ENCODE peak calls at places on chromosomes 6 and 20, in four cellular contexts. L is CD4-positive, CD25-positive, alpha-beta regulatory T cell; Z is tibial nerve; Q is brain microvascular endothelial cell. R is an unnamed sample.

GRCh38 chr6:142459267-142459666 is 157.5 kb downstream of the ADGRG6 start:
- DNase-seq in Z (no peak), Q (no peak), L (no peak), R (no peak)

GRCh38 chr6:159084493-159085091 is 39.8 kb upstream of the TAGAP start:
- DNase-seq in Q (no peak), L (no peak), Z (no peak), R (no peak)

GRCh38 chr6:34570066-34570833 is 14.1 kb upstream of the SPDEF start:
- DNase-seq in Q (no peak), Z (no peak), L (no peak), R (no peak)

GRCh38 chr6:10901751-10902150 is 14.9 kb downstream of the SYCP2L start:
- DNase-seq in L (peak; percentile 22), Q (no peak), Z (no peak), R (no peak)

GRCh38 chr6:6869084-6869483 is 238.7 kb upstream of the RREB1 start:
- DNase-seq in L (no peak), Z (no peak), Q (no peak), R (no peak)

GRCh38 chr6:40387871-40388264 is 199.3 kb downstream of the LRFN2 start:
- DNase-seq in Q (no peak), L (no peak), Z (peak; percentile 1), R (no peak)

GRCh38 chr6:35769211-35769610 is 7.2 kb upstream of the CLPSL2 start:
- DNase-seq in Z (no peak), Q (no peak), L (no peak), R (no peak)

GRCh38 chr20:17885544-17885943 is 83.0 kb downstream of the SNX5 start:
- DNase-seq in Z (peak; percentile 58), L (no peak), Q (no peak), R (no peak)

GRCh38 chr6:74091794-74092157 is 395.8 kb downstream of the CD109 start:
- DNase-seq in Q (no peak), Z (no peak), L (no peak), R (no peak)

GRCh38 chr6:110897433-110897832 is 22.8 kb downstream of the AMD1 start:
- DNase-seq in Z (no peak), Q (no peak), L (no peak), R (no peak)

GRCh38 chr6:91081452-91082067 is 494.7 kb upstream of the MAP3K7 start:
- DNase-seq in Z (peak; percentile 49), Q (peak; percentile 53), L (peak; percentile 29), R (no peak)

GRCh38 chr6:15519681-15520080 is 143.1 kb downstream of the DTNBP1 start:
- DNase-seq in L (no peak), Q (no peak), Z (no peak), R (no peak)

GRCh38 chr20:46011631-46012482 is 3.1 kb downstream of the MMP9 start:
- DNase-seq in Q (no peak), Z (no peak), L (peak; percentile 45), R (peak; percentile 69)

GRCh38 chr6:109612268-109612667 is 78.7 kb downstream of the AK9 start:
- DNase-seq in Z (no peak), Q (no peak), L (no peak), R (no peak)

GRCh38 chr20:45291526-45291925 is 15.1 kb upstream of the RBPJL start:
- DNase-seq in Z (no peak), L (no peak), Q (no peak), R (no peak)

GRCh38 chr6:129183039-129183438 is 300.1 kb downstream of the LAMA2 start:
- DNase-seq in Z (no peak), L (no peak), Q (no peak), R (no peak)

GRCh38 chr6:16635291-16635809 is 125.9 kb downstream of the ATXN1 start:
- DNase-seq in L (no peak), Z (no peak), Q (no peak), R (no peak)

GRCh38 chr6:16633961-16634360 is 127.3 kb downstream of the ATXN1 start:
- DNase-seq in Z (no peak), L (peak; percentile 60), Q (no peak), R (no peak)

GRCh38 chr6:16634855-16635254 is 126.4 kb downstream of the ATXN1 start:
- DNase-seq in Q (no peak), Z (no peak), L (no peak), R (no peak)

GRCh38 chr6:16637635-16638034 is 123.6 kb downstream of the ATXN1 start:
- DNase-seq in Z (no peak), L (no peak), Q (peak; percentile 28), R (no peak)

GRCh38 chr6:16635810-16636602 is 125.3 kb downstream of the ATXN1 start:
- DNase-seq in L (no peak), Z (no peak), Q (peak; percentile 77), R (no peak)
- H3K4me3 ChIP-seq in L (no peak overlapping the region), Z (no peak overlapping the region), Q (no peak overlapping the region), R (no peak overlapping the region)

DNA sequence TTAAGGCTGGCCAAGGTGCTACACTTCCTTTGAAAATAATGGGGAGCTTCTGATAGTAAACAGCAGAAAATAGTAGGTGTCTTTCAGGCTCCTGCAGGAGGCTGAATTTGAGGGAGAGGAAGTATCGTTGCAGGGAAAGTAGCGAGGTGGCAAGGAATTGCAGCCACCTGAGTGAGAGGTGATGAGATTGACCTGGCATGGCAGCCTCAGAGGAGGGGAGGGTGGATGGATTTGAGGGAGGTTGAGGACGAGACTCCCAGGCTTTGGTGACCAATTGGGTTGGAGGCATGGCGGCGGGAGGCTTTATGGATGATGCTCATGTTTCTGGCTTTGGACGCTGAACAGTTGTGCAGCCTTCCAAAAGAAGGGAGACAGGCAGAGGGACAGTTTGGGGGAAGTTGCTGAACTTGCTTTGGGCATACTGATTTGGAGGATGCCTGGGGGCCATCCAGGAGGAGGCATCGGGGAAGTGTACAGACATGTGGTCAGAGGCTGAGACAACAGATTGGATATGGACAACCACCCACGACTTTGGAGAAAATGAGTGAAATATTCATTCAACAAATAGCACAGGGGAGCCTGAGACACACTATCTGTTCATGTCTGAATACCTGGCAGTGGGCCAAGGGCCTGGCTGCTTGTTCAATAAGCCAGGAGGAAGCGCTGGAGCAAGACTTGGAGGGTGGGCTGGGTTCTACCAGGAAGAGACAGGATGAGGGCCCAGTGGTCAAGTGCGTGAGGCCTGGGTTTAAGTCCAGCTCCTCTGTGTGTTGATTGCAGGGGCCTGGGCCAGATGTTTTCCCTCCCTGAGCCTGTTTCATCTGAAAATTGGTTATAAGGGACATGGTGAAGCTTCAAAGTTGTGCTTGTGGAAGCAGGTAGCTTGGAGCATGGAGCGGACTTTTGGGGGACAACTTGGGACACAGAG is 113.2 kb downstream of the CEBPB start:
- DNase-seq in Z (peak; percentile 90), L (no peak), Q (peak; percentile 67), R (peak; percentile 84)
- H3K27ac ChIP-seq in Z (peak overlapping the region; percentile 85), L (no peak overlapping the region), Q (peak overlapping the region; percentile 67), R (peak overlapping the region; percentile 84)

DNA sequence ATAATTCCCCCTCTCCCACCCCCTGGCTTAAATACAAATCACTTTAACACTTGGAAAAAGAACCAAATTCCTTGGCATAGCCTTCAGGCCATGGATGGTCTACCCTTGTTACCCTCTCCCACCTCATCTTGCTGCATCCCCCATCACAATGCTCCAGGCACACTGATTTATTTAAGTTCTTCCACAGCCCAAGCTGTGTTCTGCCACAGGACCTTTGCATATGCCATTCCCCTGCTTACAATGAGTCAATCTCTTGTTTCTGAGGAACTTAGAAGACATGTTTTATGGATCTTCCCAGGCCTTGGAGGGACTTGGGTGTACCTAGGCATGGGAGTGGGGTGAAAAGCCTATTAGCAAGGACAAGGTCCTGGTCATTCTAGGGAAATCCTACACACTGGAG is 6.2 kb upstream of the MAFB start:
- DNase-seq in Q (no peak), L (no peak), Z (no peak), R (no peak)
- H3K27me3 ChIP-seq in Q (peaks cover 47% of the 10 kb centered on the region), L (peaks cover 19% of the 10 kb centered on the region), Z (peaks cover 2% of the 10 kb centered on the region), R (no peaks in the 10 kb centered on the region)

DNA sequence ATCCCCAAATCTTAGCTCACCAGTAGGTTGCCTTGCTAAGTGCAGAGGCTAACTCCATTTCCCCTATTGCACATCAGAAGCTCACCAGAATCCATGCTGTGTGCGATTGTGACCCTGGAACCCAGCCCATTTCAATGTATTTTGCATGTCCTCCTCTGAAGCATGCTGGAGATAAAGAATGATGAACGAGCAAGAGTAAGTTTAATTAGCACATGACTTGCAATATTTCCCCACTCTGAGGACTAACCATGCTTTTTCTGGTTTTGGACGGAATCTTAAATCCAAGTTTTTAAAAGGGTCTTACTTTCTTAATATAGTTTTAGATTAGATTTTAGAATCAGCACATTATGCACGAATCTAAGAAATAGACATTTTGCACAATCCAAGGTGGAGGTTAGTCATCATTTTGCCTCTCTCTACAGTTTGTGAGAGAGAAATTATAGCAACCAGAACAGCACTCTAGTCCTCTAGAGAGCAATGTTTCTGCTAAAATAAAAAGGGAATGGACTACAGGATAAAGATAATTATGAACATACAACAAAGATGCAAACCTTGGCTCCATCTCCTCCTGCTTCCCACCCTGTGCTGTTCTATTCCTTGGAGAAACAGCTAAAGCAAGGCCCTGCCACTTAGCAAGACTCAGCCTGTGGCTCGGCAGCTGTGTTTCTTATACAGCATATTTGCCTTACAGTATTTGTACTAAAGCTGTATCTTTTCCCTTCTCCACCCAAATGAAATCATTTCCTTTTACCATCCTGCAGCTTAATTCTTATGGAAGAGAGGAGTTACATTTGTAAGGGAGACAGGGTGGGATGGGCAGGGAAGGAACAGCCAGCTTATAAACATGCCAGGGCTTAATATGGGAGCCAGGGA is 24.9 kb upstream of the LAMA4 start:
- DNase-seq in Q (no peak), Z (no peak), L (no peak), R (no peak)
- H3K4me3 ChIP-seq in Q (no peak overlapping the region), Z (no peak overlapping the region), L (no peak overlapping the region), R (no peak overlapping the region)

R was measured in psoas muscle.